ENCODE peak calls at places on chromosomes 6 and 20, in four cellular contexts. One of them, this sample, is unnamed.

GRCh38 chr6:20211941-20212391 is 303 bp downstream of the MBOAT1 start:
- DNase-seq in SK-N-SH: no peak
- DNase-seq in A549: peak; percentile 28
- DNase-seq in GM12878: no peak
- DNase-seq in this sample: no peak

GRCh38 chr6:28522594-28523557 is 2.8 kb upstream of the GPX5 start:
- DNase-seq in GM12878: no peak
- DNase-seq in SK-N-SH: no peak
- DNase-seq in A549: no peak
- DNase-seq in this sample: no peak

GRCh38 chr20:13430346-13431002 is 208.3 kb downstream of the TASP1 start:
- DNase-seq in A549: no peak
- DNase-seq in SK-N-SH: no peak
- DNase-seq in GM12878: peak; percentile 17
- DNase-seq in this sample: peak; percentile 92

GRCh38 chr6:166313255-166314070 is 5.3 kb upstream of the PRR18 start:
- DNase-seq in GM12878: peak; percentile 44
- DNase-seq in A549: peak; percentile 31
- DNase-seq in SK-N-SH: peak; percentile 74
- DNase-seq in this sample: peak; percentile 41

GRCh38 chr20:43658068-43658722 is 8.7 kb upstream of the MYBL2 start:
- DNase-seq in A549: peak; percentile 55
- DNase-seq in SK-N-SH: no peak
- DNase-seq in GM12878: no peak
- DNase-seq in this sample: peak; percentile 79

GRCh38 chr6:31882344-31882743 is 3.5 kb upstream of the SLC44A4 start:
- DNase-seq in SK-N-SH: no peak
- DNase-seq in GM12878: no peak
- DNase-seq in A549: no peak
- DNase-seq in this sample: no peak

GRCh38 chr6:38136547-38136946 is 317.0 kb downstream of the ZFAND3 start:
- DNase-seq in GM12878: no peak
- DNase-seq in A549: no peak
- DNase-seq in SK-N-SH: no peak
- DNase-seq in this sample: no peak

GRCh38 chr6:1609662-1610496 is at the start of gene FOXC1:
- DNase-seq in SK-N-SH: peak; percentile 97
- DNase-seq in GM12878: no peak
- DNase-seq in A549: peak; percentile 90
- DNase-seq in this sample: peak; percentile 71

GRCh38 chr6:1311400-1312192 is at the start of gene FOXQ1:
- DNase-seq in GM12878: no peak
- DNase-seq in A549: no peak
- DNase-seq in SK-N-SH: peak; percentile 28
- DNase-seq in this sample: peak; percentile 95

GRCh38 chr6:107080036-107080435 is 35.3 kb downstream of the BEND3 start:
- DNase-seq in SK-N-SH: no peak
- DNase-seq in GM12878: no peak
- DNase-seq in A549: no peak
- DNase-seq in this sample: peak; percentile 17

GRCh38 chr6:76438768-76439167 is 366.3 kb upstream of the IMPG1 start:
- DNase-seq in SK-N-SH: no peak
- DNase-seq in GM12878: no peak
- DNase-seq in A549: no peak
- DNase-seq in this sample: no peak

GRCh38 chr6:44255848-44256247 is 1.5 kb downstream of the SLC35B2 start:
- DNase-seq in GM12878: no peak
- DNase-seq in SK-N-SH: no peak
- DNase-seq in A549: peak; percentile 21
- DNase-seq in this sample: no peak

GRCh38 chr20:61991476-61991875 is 74.2 kb downstream of the TAF4 start:
- DNase-seq in A549: no peak
- DNase-seq in SK-N-SH: no peak
- DNase-seq in GM12878: no peak
- DNase-seq in this sample: no peak

GRCh38 chr6:146286976-146287375 is 256.7 kb upstream of the RAB32 start:
- DNase-seq in GM12878: no peak
- DNase-seq in SK-N-SH: no peak
- DNase-seq in A549: no peak
- DNase-seq in this sample: no peak
- TF ChIP-seq PBX3 in GM12878: no peak
- TF ChIP-seq PBX3 in SK-N-SH: no peak
- TF ChIP-seq PBX3 in A549: no peak
- TF ChIP-seq PBX3 in this sample: no peak

GRCh38 chr20:47788741-47789080 is 3.4 kb upstream of the SULF2 start:
- DNase-seq in SK-N-SH: no peak
- DNase-seq in GM12878: no peak
- DNase-seq in A549: no peak
- DNase-seq in this sample: no peak

GRCh38 chr20:47791084-47791599 is 5.9 kb upstream of the SULF2 start:
- DNase-seq in GM12878: no peak
- DNase-seq in SK-N-SH: no peak
- DNase-seq in A549: no peak
- DNase-seq in this sample: no peak

GRCh38 chr20:47789081-47789998 is 4.1 kb upstream of the SULF2 start:
- DNase-seq in A549: no peak
- DNase-seq in GM12878: no peak
- DNase-seq in SK-N-SH: peak; percentile 52
- DNase-seq in this sample: no peak

GRCh38 chr20:47792021-47792618 is 6.8 kb upstream of the SULF2 start:
- DNase-seq in GM12878: no peak
- DNase-seq in A549: no peak
- DNase-seq in SK-N-SH: no peak
- DNase-seq in this sample: no peak

GRCh38 chr20:47790032-47790965 is 5.0 kb upstream of the SULF2 start:
- DNase-seq in A549: no peak
- DNase-seq in SK-N-SH: peak; percentile 81
- DNase-seq in GM12878: no peak
- DNase-seq in this sample: no peak
- TF ChIP-seq PBX3 in A549: no peak
- TF ChIP-seq PBX3 in SK-N-SH: peak; percentile 66
- TF ChIP-seq PBX3 in GM12878: no peak
- TF ChIP-seq PBX3 in this sample: no peak

GRCh38 chr20:63234693-63235398 is 859 bp upstream of the BIRC7 start:
- DNase-seq in SK-N-SH: no peak
- DNase-seq in A549: peak; percentile 63
- DNase-seq in GM12878: no peak
- DNase-seq in this sample: peak; percentile 60
- TF ChIP-seq PBX3 in SK-N-SH: no peak
- TF ChIP-seq PBX3 in A549: no peak
- TF ChIP-seq PBX3 in GM12878: no peak
- TF ChIP-seq PBX3 in this sample: no peak

GRCh38 chr6:141925001-141925400 is 207.7 kb upstream of the GJE1 start:
- DNase-seq in GM12878: no peak
- DNase-seq in SK-N-SH: no peak
- DNase-seq in A549: no peak
- DNase-seq in this sample: no peak
- TF ChIP-seq PBX3 in GM12878: no peak
- TF ChIP-seq PBX3 in SK-N-SH: no peak
- TF ChIP-seq PBX3 in A549: no peak
- TF ChIP-seq PBX3 in this sample: no peak

DNA sequence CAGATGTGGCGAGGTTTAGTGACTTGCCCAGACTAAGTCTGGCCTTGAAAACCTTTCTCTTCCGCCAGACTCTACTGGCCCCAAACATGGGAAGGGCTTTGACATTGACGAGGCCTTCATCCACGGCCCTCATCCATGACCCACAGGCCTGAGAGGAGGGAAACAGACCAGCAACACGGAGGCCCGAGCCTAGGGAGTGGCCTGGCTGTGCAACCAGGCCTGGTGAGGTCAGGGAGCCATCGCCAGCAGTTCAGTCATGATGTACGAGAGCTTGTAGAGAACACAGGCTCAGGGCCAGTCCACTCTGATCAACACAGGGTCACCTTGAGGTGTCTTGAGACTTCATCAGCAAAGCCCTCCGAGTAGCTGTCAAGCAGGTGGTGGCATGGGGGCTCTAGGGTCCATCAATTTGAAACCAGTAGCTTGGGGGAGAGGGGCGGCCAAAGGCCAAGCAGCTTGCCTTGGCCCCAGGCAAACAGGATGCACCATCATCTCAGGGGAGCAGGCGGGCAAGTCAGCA is 36.2 kb downstream of the GFOD1 start:
- DNase-seq in GM12878: no peak
- DNase-seq in A549: no peak
- DNase-seq in SK-N-SH: no peak
- DNase-seq in this sample: no peak
- TF ChIP-seq PBX3 in GM12878: no peak
- TF ChIP-seq PBX3 in A549: no peak
- TF ChIP-seq PBX3 in SK-N-SH: no peak
- TF ChIP-seq PBX3 in this sample: no peak

This sample was measured in HepG2.